ENCODE peak calls at places on chromosomes 12 and 14, in seven cellular contexts. W is stimulated activated CD4-positive, alpha-beta T cell treated with anti-CD3 and anti-CD28 coated beads, TNF-alpha, amount 100 ng/mL, for 1 hour; B is NCI-H345; M is COR-L47; J is H4; V is SK-MEL-5; O is GM12892. G is an unnamed sample.

GRCh38 chr14:58501214-58501816 is 73.8 kb downstream of the KIAA0586 start:
- DNase-seq in B (peak; percentile 69), J (peak; percentile 62), M (peak; percentile 42), W (peak; percentile 3), O (no peak), V (peak; percentile 68), G (peak; percentile 17)

GRCh38 chr14:92973265-92973797 is 50.4 kb downstream of the CHGA start:
- DNase-seq in M (peak; percentile 60), J (no peak), B (peak; percentile 54), O (no peak), V (peak; percentile 48), W (no peak), G (peak; percentile 26)

GRCh38 chr14:60561845-60562746 is 53.1 kb downstream of the SIX6 start:
- DNase-seq in J (peak; percentile 85), W (no peak), B (peak; percentile 73), V (peak; percentile 89), O (peak; percentile 5), M (peak; percentile 84), G (peak; percentile 12)

GRCh38 chr14:54312166-54312801 is 84.5 kb upstream of the CDKN3 start:
- DNase-seq in O (no peak), V (peak; percentile 73), M (no peak), J (peak; percentile 93), W (no peak), B (no peak), G (peak; percentile 70)

GRCh38 chr12:116799955-116800354 is 61.8 kb downstream of the RNFT2 start:
- DNase-seq in W (no peak), V (no peak), J (no peak), O (no peak), B (no peak), M (no peak), G (no peak)

GRCh38 chr14:89067293-89067972 is 243.0 kb downstream of the TTC8 start:
- DNase-seq in M (no peak), B (no peak), J (no peak), O (no peak), W (no peak), V (no peak), G (no peak)

GRCh38 chr12:24418157-24418556 is 468.7 kb upstream of the SOX5 start:
- DNase-seq in J (no peak), V (no peak), M (no peak), O (no peak), B (no peak), W (no peak), G (no peak)

GRCh38 chr14:79585845-79586244 is 625.5 kb downstream of the DIO2 start:
- DNase-seq in J (no peak), M (no peak), W (no peak), B (no peak), V (no peak), O (no peak), G (no peak)

GRCh38 chr14:101992708-101993107 is 28.3 kb downstream of the DYNC1H1 start:
- DNase-seq in M (no peak), O (peak; percentile 52), W (no peak), V (no peak), J (no peak), B (no peak), G (no peak)

GRCh38 chr12:56082967-56083366 is 3.0 kb downstream of the ERBB3 start:
- DNase-seq in J (no peak), V (peak; percentile 94), W (no peak), B (no peak), O (no peak), M (no peak), G (no peak)

GRCh38 chr12:102702447-102703114 is 214.5 kb downstream of the PAH start:
- DNase-seq in J (peak; percentile 5), V (peak; percentile 85), B (no peak), W (no peak), O (peak; percentile 25), M (peak; percentile 20), G (peak; percentile 60)

GRCh38 chr12:642633-643477 is 20.4 kb downstream of the NINJ2 start:
- DNase-seq in W (peak; percentile 51), O (peak; percentile 87), M (peak; percentile 9), J (no peak), B (peak; percentile 59), V (no peak), G (no peak)

GRCh38 chr12:116591608-116592115 is 32.5 kb downstream of the MAP1LC3B2 start:
- DNase-seq in V (no peak), W (no peak), B (no peak), M (no peak), J (peak; percentile 21), O (no peak), G (no peak)

GRCh38 chr14:71232506-71232905 is 325.2 kb downstream of the PCNX1 start:
- DNase-seq in M (no peak), V (no peak), O (no peak), W (no peak), B (no peak), J (no peak), G (no peak)

GRCh38 chr14:79734151-79734550 is 477.2 kb downstream of the DIO2 start:
- DNase-seq in M (no peak), W (no peak), B (no peak), J (no peak), V (no peak), O (no peak), G (no peak)

GRCh38 chr12:95385646-95386045 is 88.3 kb upstream of the METAP2 start:
- DNase-seq in V (no peak), W (no peak), O (no peak), M (no peak), B (no peak), J (no peak), G (no peak)

GRCh38 chr12:47067176-47067575 is 12.2 kb upstream of the PCED1B start:
- DNase-seq in M (no peak), O (no peak), B (no peak), V (no peak), W (no peak), J (no peak), G (no peak)

GRCh38 chr14:99971087-99971928 is 93.9 kb upstream of the EVL start:
- DNase-seq in V (peak; percentile 83), W (peak; percentile 51), B (peak; percentile 84), M (peak; percentile 94), J (peak; percentile 69), O (peak; percentile 81), G (peak; percentile 51)

GRCh38 chr14:106506901-106507305 is 980.5 kb downstream of the TMEM121 start:
- DNase-seq in O (no peak), J (no peak), M (no peak), B (no peak), W (peak; percentile 15), V (no peak), G (no peak)

GRCh38 chr12:57340104-57340503 is 89.1 kb upstream of the STAC3 start:
- DNase-seq in V (peak; percentile 52), W (no peak), O (no peak), B (no peak), J (peak; percentile 50), M (no peak), G (no peak)

GRCh38 chr14:76977793-76978730 is 50.4 kb downstream of the IRF2BPL start:
- DNase-seq in W (peak; percentile 57), O (peak; percentile 81), J (peak; percentile 61), V (peak; percentile 65), M (no peak), B (no peak), G (no peak)

GRCh38 chr14:102594514-102595175 is 2.2 kb downstream of the RCOR1 start:
- DNase-seq in O (peak; percentile 71), J (peak; percentile 58), B (peak; percentile 59), M (peak; percentile 65), W (no peak), V (peak; percentile 84), G (no peak)

GRCh38 chr14:75184447-75184846 is 8.0 kb upstream of the TMED10 start:
- DNase-seq in O (no peak), B (no peak), V (peak; percentile 14), W (no peak), J (no peak), M (no peak), G (no peak)

G was measured in HS-27A.